ENCODE peak calls at places on chromosomes 3 and 15, in five cellular contexts. R, Z, U, T and M are unnamed samples.

GRCh38 chr15:98718426-98719168 is 70.3 kb downstream of the IGF1R start:
- DNase-seq in U (no peak), T (no peak), R (no peak), Z (no peak), M (peak)

GRCh38 chr3:87706176-87706575 is 352.6 kb downstream of the CGGBP1 start:
- DNase-seq in T (no peak), R (no peak), U (no peak), Z (no peak), M (no peak)

GRCh38 chr15:48965972-48966371 is 2.3 kb upstream of the SHC4 start:
- DNase-seq in T (no peak), U (no peak), R (no peak), Z (no peak), M (peak)

GRCh38 chr15:33059184-33059583 is 135.3 kb downstream of the FMN1 start:
- DNase-seq in Z (no peak), T (no peak), R (no peak), U (no peak), M (no peak)

GRCh38 chr15:37891754-37892368 is 42.6 kb upstream of the TMCO5A start:
- DNase-seq in R (no peak), U (no peak), T (peak), Z (no peak), M (peak)

GRCh38 chr3:116155830-116156229 is 289.5 kb downstream of the LSAMP start:
- DNase-seq in R (no peak), Z (no peak), T (no peak), U (no peak), M (no peak)

GRCh38 chr3:168047190-168047795 is 48.4 kb downstream of the GOLIM4 start:
- DNase-seq in Z (no peak), R (no peak), T (peak), U (no peak), M (peak)

GRCh38 chr3:115146418-115147328 is at the start of gene ZBTB20:
- DNase-seq in Z (peak), U (peak), R (peak), T (peak), M (peak)

GRCh38 chr3:152321806-152322377 is 53.2 kb downstream of the MBNL1 start:
- DNase-seq in T (no peak), Z (no peak), U (no peak), R (no peak), M (no peak)

GRCh38 chr15:62119224-62119925 is 45.7 kb downstream of the C2CD4B start:
- DNase-seq in R (no peak), Z (no peak), U (no peak), T (no peak), M (peak)

GRCh38 chr3:113194747-113195400 is 16.5 kb upstream of the BOC start:
- DNase-seq in Z (no peak), R (no peak), T (no peak), U (no peak), M (no peak)

GRCh38 chr3:72896996-72897757 is 9.3 kb downstream of the GXYLT2 start:
- DNase-seq in R (no peak), U (no peak), Z (no peak), T (no peak), M (no peak)

GRCh38 chr3:131655076-131655685 is 152.4 kb upstream of the MRPL3 start:
- DNase-seq in Z (no peak), T (no peak), U (no peak), R (no peak), M (no peak)

GRCh38 chr15:25684521-25685215 is 178.5 kb downstream of the ATP10A start:
- DNase-seq in T (no peak), R (peak), U (no peak), Z (peak), M (no peak)

GRCh38 chr15:66886686-66887273 is 178.6 kb upstream of the SMAD3 start:
- DNase-seq in U (no peak), Z (no peak), R (no peak), T (no peak), M (no peak)

GRCh38 chr3:143707848-143708247 is 140.4 kb downstream of the SLC9A9 start:
- DNase-seq in U (no peak), R (no peak), Z (no peak), T (no peak), M (no peak)

GRCh38 chr15:82540984-82541431 is 751 bp upstream of the RPS17 start:
- DNase-seq in Z (peak), U (no peak), T (peak), R (peak), M (no peak)

GRCh38 chr3:20515834-20516233 is 329.8 kb upstream of the SGO1 start:
- DNase-seq in U (no peak), T (no peak), Z (no peak), R (no peak), M (no peak)

GRCh38 chr3:57147071-57147470 is 18.1 kb downstream of the IL17RD start:
- DNase-seq in R (no peak), T (no peak), U (no peak), Z (no peak), M (no peak)

GRCh38 chr3:113084777-113085176 is 94.0 kb downstream of the GTPBP8 start:
- DNase-seq in T (no peak), U (no peak), Z (no peak), R (peak), M (no peak)

GRCh38 chr3:161423911-161424522 is 52.7 kb upstream of the SPTSSB start:
- DNase-seq in R (no peak), U (no peak), Z (no peak), T (peak), M (peak)

GRCh38 chr3:47000198-47000815 is 20.8 kb downstream of the NBEAL2 start:
- DNase-seq in Z (peak), U (peak), R (no peak), T (no peak), M (no peak)

GRCh38 chr15:92142242-92143232 is 251.1 kb upstream of the ST8SIA2 start:
- DNase-seq in T (no peak), Z (no peak), R (no peak), U (no peak), M (no peak)

GRCh38 chr3:30399394-30400181 is 206.8 kb upstream of the TGFBR2 start:
- DNase-seq in U (no peak), Z (no peak), R (no peak), T (peak), M (no peak)

GRCh38 chr3:52221563-52222318 is 3.7 kb downstream of the TLR9 start:
- DNase-seq in U (no peak), R (peak), Z (no peak), T (no peak), M (no peak)

GRCh38 chr15:72342385-72342784 is 22.4 kb upstream of the CELF6 start:
- DNase-seq in Z (peak), R (no peak), T (peak), U (no peak), M (peak)

GRCh38 chr15:73564255-73564654 is 68.9 kb downstream of the NPTN start:
- DNase-seq in Z (no peak), R (no peak), U (no peak), T (no peak), M (no peak)

GRCh38 chr3:172138792-172139507 is 99.6 kb downstream of the FNDC3B start:
- DNase-seq in T (no peak), U (peak), Z (no peak), R (peak), M (peak)

GRCh38 chr15:39188930-39189329 is 391.9 kb upstream of the THBS1 start:
- DNase-seq in Z (no peak), T (no peak), R (no peak), U (no peak), M (no peak)

GRCh38 chr3:129651316-129652202 is 45.1 kb upstream of the PLXND1 start:
- DNase-seq in R (peak), U (no peak), T (peak), Z (peak), M (no peak)

GRCh38 chr15:76330281-76330680 is 6.3 kb upstream of the ISL2 start:
- DNase-seq in U (no peak), Z (peak), T (peak), R (no peak), M (no peak)

GRCh38 chr3:53949541-53949940 is 57.9 kb upstream of the SELENOK start:
- DNase-seq in R (no peak), Z (no peak), U (no peak), T (no peak), M (no peak)

GRCh38 chr15:84819291-84819768 is 2.2 kb downstream of the ALPK3 start:
- DNase-seq in R (no peak), U (no peak), T (peak), Z (peak), M (no peak)
- TF ChIP-seq CTCF in R (no peak), U (no peak), T (no peak), Z (no peak), M (no peak)

GRCh38 chr3:31550452-31551251 is 17.9 kb downstream of the STT3B start:
- DNase-seq in T (peak), R (no peak), Z (no peak), U (no peak), M (no peak)
- H3K4me3 ChIP-seq in T (no peak), R (no peak), Z (no peak), U (no peak), M (no peak)

GRCh38 chr15:52798529-52799101 is 8.5 kb upstream of the ONECUT1 start:
- DNase-seq in T (peak), R (no peak), Z (no peak), U (no peak), M (no peak)
- TF ChIP-seq CTCF in T (peak), R (no peak), Z (no peak), U (no peak), M (no peak)

DNA sequence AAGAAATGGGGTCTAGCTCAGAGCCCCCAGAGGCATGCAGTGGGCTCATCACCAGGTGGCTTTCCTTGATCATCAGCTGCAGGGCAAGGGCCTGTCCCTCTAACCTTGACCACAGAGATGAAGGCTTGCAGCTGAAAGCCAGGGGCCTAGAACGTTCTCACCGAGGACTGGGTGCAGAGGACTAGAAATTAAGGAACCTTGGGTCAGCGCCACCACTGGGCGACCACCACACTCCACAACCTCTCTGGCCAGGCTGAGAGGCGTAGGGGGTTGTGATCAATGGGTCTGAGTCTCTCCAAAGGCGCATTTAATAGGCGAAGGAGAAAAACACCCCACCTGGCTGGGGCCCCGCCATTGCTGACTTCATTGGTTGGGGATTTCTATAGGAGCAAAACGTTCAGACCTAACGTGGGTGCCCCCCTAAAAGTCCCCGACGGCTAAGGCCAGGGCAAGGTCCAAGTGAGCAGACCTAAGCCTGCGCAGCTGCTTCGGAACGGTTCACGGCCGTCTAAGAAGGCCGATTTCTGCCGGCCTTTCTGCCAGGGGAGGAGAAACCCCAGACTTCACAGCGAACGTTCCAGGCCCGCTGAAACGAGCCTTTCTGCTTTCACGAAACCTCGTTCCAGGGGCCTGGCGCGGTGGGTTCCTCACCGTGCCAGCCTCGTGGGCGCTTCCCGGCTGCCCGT is 915 bp downstream of the BCL2L10 start:
- DNase-seq in R (no peak), U (no peak), Z (no peak), T (no peak), M (peak)
- H3K4me3 ChIP-seq in R (peak), U (peak), Z (peak), T (peak), M (peak)

GRCh38 chr3:44198265-44198956 is 43.3 kb upstream of the TOPAZ1 start:
- DNase-seq in U (peak), T (peak), Z (no peak), R (peak), M (peak)

GRCh38 chr3:44198957-44199269 is 42.8 kb upstream of the TOPAZ1 start:
- DNase-seq in T (no peak), Z (no peak), R (no peak), U (no peak), M (no peak)
- TF ChIP-seq CTCF in T (no peak), Z (no peak), R (no peak), U (no peak), M (no peak)

DNA sequence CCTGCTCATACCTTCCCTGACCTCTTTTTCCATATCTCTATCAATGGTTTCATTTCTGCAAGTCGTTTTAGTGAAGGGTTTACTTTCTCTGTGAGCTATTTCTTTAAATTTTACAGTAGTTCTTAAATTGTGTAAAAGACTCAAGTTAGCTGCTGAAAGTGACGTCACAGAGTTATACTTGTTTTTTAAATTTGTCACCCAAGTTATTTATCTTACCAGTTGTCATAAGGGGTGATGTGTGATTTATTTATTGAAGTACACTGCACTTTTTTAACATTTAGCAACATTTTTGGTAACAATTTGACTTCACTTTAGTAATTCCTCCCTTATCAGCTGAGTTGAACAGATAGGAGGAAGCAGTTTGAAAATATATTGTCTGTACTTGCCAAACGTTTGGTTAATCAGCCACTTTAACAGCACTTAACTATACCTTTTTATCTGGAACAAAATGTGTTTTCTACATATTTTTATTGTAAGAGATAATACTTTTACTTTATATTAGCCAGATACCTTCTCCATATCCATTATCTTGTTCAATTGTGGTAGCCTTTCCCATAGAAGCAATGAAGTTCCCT is 3.8 kb downstream of the STT3B start:
- DNase-seq in U (no peak), Z (no peak), T (no peak), R (no peak), M (no peak)
- H3K4me3 ChIP-seq in U (peak), Z (peak), T (peak), R (peak), M (peak)

GRCh38 chr3:28916713-28917499 is 364.0 kb upstream of the RBMS3 start:
- DNase-seq in T (peak), R (peak), Z (peak), U (peak), M (peak)
- TF ChIP-seq CTCF in T (peak), R (peak), Z (peak), U (peak), M (peak)

GRCh38 chr3:194250104-194251002 is 100.8 kb downstream of the CPN2 start:
- DNase-seq in U (no peak), Z (peak), T (no peak), R (peak), M (no peak)
- H3K4me3 ChIP-seq in U (no peak), Z (no peak), T (no peak), R (no peak), M (no peak)

DNA sequence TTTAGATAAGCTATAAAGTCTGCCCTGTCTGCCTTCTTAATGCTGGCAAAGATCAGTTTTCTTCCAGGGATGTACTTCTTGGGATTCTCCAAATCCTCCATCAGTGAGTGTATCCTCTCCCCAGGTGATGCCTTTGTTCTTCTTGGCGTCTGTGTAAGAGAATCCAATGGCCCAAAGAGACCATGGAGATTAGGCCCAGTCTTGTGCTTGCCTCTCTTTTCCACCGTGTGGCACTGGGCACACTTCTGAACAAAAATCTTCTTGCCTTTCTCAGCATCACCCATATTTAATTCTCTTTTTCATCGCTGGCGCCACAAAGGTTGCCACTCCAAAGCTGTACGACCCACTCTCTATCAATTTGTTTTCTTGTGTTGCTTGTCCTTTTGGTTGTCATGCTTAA is 32.2 kb upstream of the TAMM41 start:
- DNase-seq in R (no peak), Z (no peak), U (no peak), T (peak), M (no peak)
- TF ChIP-seq CTCF in R (no peak), Z (no peak), U (no peak), T (peak), M (no peak)

GRCh38 chr15:81301385-81301784 is 22.6 kb downstream of the STARD5 start:
- DNase-seq in T (no peak), R (no peak), U (no peak), Z (no peak), M (peak)

GRCh38 chr15:81304226-81304625 is 19.7 kb downstream of the STARD5 start:
- DNase-seq in Z (no peak), U (no peak), T (no peak), R (no peak), M (peak)

GRCh38 chr15:81301815-81302399 is 22.0 kb downstream of the STARD5 start:
- DNase-seq in T (no peak), R (no peak), U (peak), Z (no peak), M (peak)

GRCh38 chr15:81302605-81303204 is 21.2 kb downstream of the STARD5 start:
- DNase-seq in T (no peak), R (no peak), Z (no peak), U (no peak), M (peak)

DNA sequence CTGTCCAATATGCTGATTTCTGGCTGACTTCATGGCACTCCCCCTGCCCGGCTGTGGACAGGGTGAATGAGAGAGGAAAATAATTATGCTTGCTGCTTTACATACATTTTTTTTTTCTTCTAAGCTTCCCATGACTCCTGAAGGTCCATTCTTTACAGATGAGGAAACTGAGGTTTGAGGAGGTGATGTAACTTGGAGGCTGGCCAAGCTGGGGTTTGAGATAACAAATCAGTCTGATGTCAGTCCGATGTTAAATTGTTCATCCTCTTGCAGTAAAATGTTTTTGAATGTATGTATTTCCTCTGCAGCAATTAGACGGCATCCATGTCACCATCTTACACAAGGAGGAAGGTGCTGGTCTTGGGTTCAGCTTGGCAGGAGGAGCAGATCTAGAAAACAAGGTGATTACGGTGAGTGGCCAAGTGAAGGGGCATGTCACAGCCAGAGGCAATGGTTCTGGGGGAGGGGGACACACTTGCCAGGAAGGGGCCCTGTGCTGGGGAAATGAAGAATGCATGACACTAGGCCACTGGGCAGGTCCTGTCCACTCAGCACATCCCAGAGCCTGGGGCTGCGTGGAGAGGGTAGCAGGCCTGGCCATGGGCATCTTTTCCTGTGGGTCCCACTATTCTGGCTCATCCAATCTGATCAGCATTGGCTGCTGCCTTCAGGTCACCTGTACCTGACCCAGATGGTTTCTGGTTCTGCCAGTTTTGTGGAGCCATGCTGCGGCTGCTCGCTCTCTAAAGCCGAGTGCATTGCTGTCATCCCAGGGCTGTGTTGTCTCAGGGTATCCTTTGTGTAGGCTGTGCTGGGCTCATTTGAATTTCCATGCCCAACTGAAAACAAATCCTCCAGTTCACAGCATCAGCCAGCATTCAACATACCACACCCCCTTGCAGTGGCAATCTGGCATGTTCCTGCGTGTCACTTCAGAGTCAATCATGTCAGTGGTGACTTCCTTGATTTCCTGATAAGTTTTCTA is 20.4 kb downstream of the STARD5 start:
- DNase-seq in R (no peak), U (no peak), T (peak), Z (no peak), M (no peak)
- H3K4me3 ChIP-seq in R (no peak), U (no peak), T (no peak), Z (no peak), M (peak)